ENCODE peak calls at places on chromosome 3, in eight cellular contexts. P is fibroblast of lung, O is Peyer's patch, B is psoas muscle, G is A673, L is GM23248, Y is brain microvascular endothelial cell, V is right lobe of liver. Q is an unnamed sample.

GRCh38 chr3:157127831-157128767 is 31.8 kb downstream of the CCNL1 start:
- DNase-seq in P (peak), L (peak), O (peak), Y (peak), G (peak), V (peak), B (peak), Q (peak)

GRCh38 chr3:100002599-100003350 is 111.5 kb downstream of the FILIP1L start:
- DNase-seq in Y (peak), B (no peak), V (no peak), G (no peak), O (peak), L (peak), P (peak), Q (peak)

GRCh38 chr3:123028233-123028828 is 768 bp upstream of the SEMA5B start:
- DNase-seq in P (peak), Y (peak), V (no peak), B (no peak), G (peak), O (peak), L (peak), Q (no peak)

GRCh38 chr3:79937567-79937966 is 169.8 kb upstream of the ROBO1 start:
- DNase-seq in O (no peak), V (no peak), L (no peak), P (peak), B (no peak), Y (peak), G (no peak), Q (peak)

GRCh38 chr3:79366414-79366813 is 401.4 kb downstream of the ROBO1 start:
- DNase-seq in G (no peak), O (no peak), Y (no peak), L (no peak), B (no peak), V (no peak), P (peak), Q (no peak)

GRCh38 chr3:9715764-9716437 is 12.3 kb downstream of the CPNE9 start:
- DNase-seq in V (no peak), B (peak), Y (peak), L (peak), P (peak), O (peak), G (peak), Q (peak)

GRCh38 chr3:31614162-31614921 is 81.6 kb downstream of the STT3B start:
- DNase-seq in B (no peak), L (peak), O (no peak), Y (no peak), P (peak), G (no peak), V (no peak), Q (peak)

GRCh38 chr3:151925876-151926275 is 52.4 kb downstream of the SUCNR1 start:
- DNase-seq in L (peak), G (peak), V (no peak), B (no peak), P (peak), O (no peak), Y (peak), Q (peak)

GRCh38 chr3:166478356-166478755 is 641.1 kb upstream of the BCHE start:
- DNase-seq in O (no peak), V (no peak), L (no peak), B (no peak), P (no peak), Y (no peak), G (no peak), Q (peak)

GRCh38 chr3:8212794-8213193 is 288.8 kb upstream of the LMCD1 start:
- DNase-seq in L (no peak), B (no peak), Y (no peak), O (no peak), P (no peak), G (no peak), V (no peak), Q (no peak)

GRCh38 chr3:55013145-55013544 is 85.3 kb upstream of the LRTM1 start:
- DNase-seq in P (peak), O (no peak), B (no peak), Y (peak), G (no peak), V (no peak), L (peak), Q (no peak)

GRCh38 chr3:2589336-2589969 is 490.8 kb downstream of the CNTN4 start:
- DNase-seq in V (no peak), L (no peak), P (no peak), G (no peak), Y (no peak), O (no peak), B (no peak), Q (no peak)

GRCh38 chr3:59558906-59559720 is 509.3 kb upstream of the CFAP20DC start:
- DNase-seq in O (no peak), V (no peak), Y (no peak), B (no peak), P (no peak), G (no peak), L (no peak), Q (no peak)

GRCh38 chr3:194397757-194398312 is 1.2 kb downstream of the GP5 start:
- DNase-seq in G (no peak), B (no peak), L (no peak), V (no peak), P (peak), Y (no peak), O (peak), Q (no peak)

GRCh38 chr3:100760377-100760776 is 51.1 kb downstream of the TFG start:
- DNase-seq in V (no peak), L (no peak), B (no peak), Y (no peak), P (no peak), G (no peak), O (no peak), Q (no peak)

GRCh38 chr3:191358929-191359328 is 28.6 kb upstream of the UTS2B start:
- DNase-seq in G (no peak), P (no peak), L (no peak), V (no peak), Y (no peak), B (no peak), O (no peak), Q (peak)

GRCh38 chr3:109178701-109179100 is 42.2 kb downstream of the C3orf85 start:
- DNase-seq in L (no peak), B (no peak), Y (no peak), P (no peak), G (no peak), O (no peak), V (no peak), Q (no peak)

GRCh38 chr3:140530603-140531002 is 147.3 kb upstream of the TRIM42 start:
- DNase-seq in O (no peak), V (no peak), L (no peak), G (no peak), B (no peak), Y (no peak), P (peak), Q (no peak)

GRCh38 chr3:11601446-11602241 is 42.1 kb downstream of the VGLL4 start:
- DNase-seq in P (peak), B (peak), G (no peak), Y (peak), L (peak), V (no peak), O (peak), Q (no peak)
- H3K27ac ChIP-seq in P (peak), B (peak), G (peak), Y (peak), L (peak), V (no peak), O (peak), Q (no peak)

GRCh38 chr3:15305366-15305844 is 27.0 kb downstream of the SH3BP5 start:
- DNase-seq in P (peak), Y (no peak), O (peak), B (no peak), V (no peak), G (no peak), L (peak), Q (no peak)

GRCh38 chr3:15301761-15302160 is 30.6 kb downstream of the SH3BP5 start:
- DNase-seq in B (no peak), O (peak), V (no peak), L (no peak), P (no peak), Y (no peak), G (no peak), Q (no peak)

GRCh38 chr3:15300318-15301078 is 31.9 kb downstream of the SH3BP5 start:
- DNase-seq in Y (no peak), V (no peak), P (peak), L (peak), G (peak), B (no peak), O (peak), Q (peak)

GRCh38 chr3:15303728-15304127 is 28.7 kb downstream of the SH3BP5 start:
- DNase-seq in P (no peak), Y (no peak), O (peak), L (no peak), B (no peak), G (no peak), V (no peak), Q (no peak)

GRCh38 chr3:15303216-15303615 is 29.2 kb downstream of the SH3BP5 start:
- DNase-seq in P (no peak), V (no peak), Y (no peak), B (no peak), L (no peak), G (no peak), O (peak), Q (no peak)
- H3K27ac ChIP-seq in P (no peak), V (no peak), Y (no peak), B (no peak), L (no peak), G (no peak), O (no peak), Q (no peak)

GRCh38 chr3:179026636-179027035 is 45.0 kb downstream of the ZMAT3 start:
- DNase-seq in P (peak), G (no peak), O (no peak), L (peak), B (no peak), Y (peak), V (no peak), Q (no peak)
- H3K27ac ChIP-seq in P (peak), G (no peak), O (no peak), L (peak), B (no peak), Y (peak), V (no peak), Q (no peak)

GRCh38 chr3:124986153-124987143 is 51.9 kb upstream of the MUC13 start:
- DNase-seq in B (no peak), G (peak), V (no peak), O (peak), P (peak), Y (peak), L (peak), Q (peak)
- H3K27ac ChIP-seq in B (no peak), G (peak), V (no peak), O (peak), P (peak), Y (peak), L (peak), Q (peak)

DNA sequence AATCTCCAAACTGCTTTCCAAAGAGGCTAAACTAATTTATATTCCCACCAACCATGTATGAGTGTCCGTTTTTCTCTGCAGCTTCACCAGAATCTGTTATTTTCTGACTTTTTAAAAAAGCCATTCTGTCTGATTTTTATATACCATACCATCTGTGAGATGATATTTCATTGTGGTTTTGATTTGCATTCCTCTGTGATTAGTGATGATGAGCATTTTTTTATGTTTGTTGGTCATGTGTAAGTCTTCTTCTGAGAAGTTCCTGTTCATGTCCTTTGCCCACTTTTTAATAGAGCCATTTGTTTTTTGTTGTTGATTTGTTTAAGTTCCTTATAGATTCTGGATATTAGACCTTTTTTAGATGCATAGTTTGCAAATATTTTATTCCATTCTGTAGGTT is 179.4 kb upstream of the ALCAM start:
- DNase-seq in B (no peak), V (no peak), O (no peak), Y (no peak), G (no peak), P (no peak), L (no peak), Q (no peak)
- H3K27ac ChIP-seq in B (no peak), V (no peak), O (no peak), Y (no peak), G (no peak), P (no peak), L (no peak), Q (no peak)

DNA sequence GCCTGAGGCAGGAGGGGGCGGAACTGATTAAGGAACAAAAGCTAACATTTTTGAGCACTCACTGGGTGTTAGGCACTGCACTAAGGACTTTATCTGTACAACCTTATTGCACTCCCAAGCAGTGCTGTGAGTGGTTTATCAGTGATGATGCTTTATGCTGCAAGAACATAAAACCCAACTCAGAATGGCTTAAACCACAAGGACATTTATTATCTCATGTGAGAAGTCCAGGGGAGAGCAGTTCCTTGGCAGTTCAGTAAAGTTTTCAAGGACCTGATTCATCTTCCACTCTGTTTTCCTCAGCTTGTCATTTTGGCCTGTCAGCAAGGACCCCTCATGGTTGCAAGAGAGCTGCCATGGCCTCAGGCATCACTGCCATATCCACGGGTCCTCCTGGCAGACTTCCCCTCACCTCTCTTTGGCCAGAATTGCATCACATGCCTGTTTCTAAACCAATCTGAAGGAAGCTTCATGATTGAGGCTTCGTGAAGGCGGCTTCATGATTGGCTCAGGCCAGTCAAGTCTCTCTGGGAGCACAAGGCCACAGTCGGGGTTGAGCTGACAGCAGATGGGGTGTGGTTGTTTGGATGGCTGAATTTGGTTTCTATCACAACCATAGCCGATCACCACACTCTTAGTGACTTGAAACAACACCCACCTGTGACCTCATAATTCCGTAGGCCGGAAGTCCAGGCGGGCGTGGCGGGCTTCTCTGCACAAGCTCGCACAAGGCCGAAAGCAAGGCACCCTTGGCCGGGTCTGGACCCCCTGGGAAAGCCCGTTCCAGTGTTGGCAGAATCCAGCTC is 15.8 kb downstream of the EFCC1 start:
- DNase-seq in O (peak), G (no peak), V (no peak), L (no peak), P (peak), Y (no peak), B (peak), Q (no peak)
- H3K27ac ChIP-seq in O (peak), G (no peak), V (peak), L (no peak), P (no peak), Y (no peak), B (peak), Q (no peak)